ENCODE peak calls at places on chromosomes 16 and 17, in five cellular contexts. U, P, M, X and R are unnamed samples. For H3K36me3, the result is how much of the 10 kb centered on the place peaks cover.

GRCh38 chr16:54432481-54433229 is 146.1 kb upstream of the IRX3 start:
- DNase-seq in U (no peak), P (no peak), M (no peak), X (no peak), R (no peak)

GRCh38 chr17:50517504-50518264 is 9.4 kb downstream of the MYCBPAP start:
- DNase-seq in U (no peak), P (no peak), M (no peak), X (no peak), R (no peak)

GRCh38 chr17:30113213-30113612 is 3.4 kb upstream of the NSRP1 start:
- DNase-seq in U (peak), P (no peak), M (peak), X (no peak), R (no peak)

GRCh38 chr17:67675481-67675880 is 42.3 kb upstream of the NOL11 start:
- DNase-seq in U (no peak), P (no peak), M (no peak), X (no peak), R (no peak)

GRCh38 chr17:81456798-81457197 is 55.8 kb downstream of the ACTG1 start:
- DNase-seq in U (no peak), P (no peak), M (no peak), X (no peak), R (no peak)

GRCh38 chr17:43033947-43034622 is 9.1 kb downstream of the RND2 start:
- DNase-seq in U (no peak), P (no peak), M (no peak), X (no peak), R (no peak)

GRCh38 chr16:57284206-57284951 is at the start of gene PLLP:
- DNase-seq in U (peak), P (peak), M (no peak), X (no peak), R (no peak)

GRCh38 chr16:65336169-65336568 is 214.3 kb upstream of the CDH11 start:
- DNase-seq in U (peak), P (peak), M (no peak), X (no peak), R (no peak)

GRCh38 chr17:44926841-44927525 is 11.7 kb upstream of the GFAP start:
- DNase-seq in U (no peak), P (no peak), M (no peak), X (no peak), R (no peak)

GRCh38 chr17:82613283-82614094 is 34.8 kb downstream of the WDR45B start:
- DNase-seq in U (no peak), P (no peak), M (no peak), X (no peak), R (no peak)

GRCh38 chr17:30905742-30906100 is 317 bp downstream of the TEFM start:
- DNase-seq in U (no peak), P (no peak), M (no peak), X (no peak), R (no peak)

DNA sequence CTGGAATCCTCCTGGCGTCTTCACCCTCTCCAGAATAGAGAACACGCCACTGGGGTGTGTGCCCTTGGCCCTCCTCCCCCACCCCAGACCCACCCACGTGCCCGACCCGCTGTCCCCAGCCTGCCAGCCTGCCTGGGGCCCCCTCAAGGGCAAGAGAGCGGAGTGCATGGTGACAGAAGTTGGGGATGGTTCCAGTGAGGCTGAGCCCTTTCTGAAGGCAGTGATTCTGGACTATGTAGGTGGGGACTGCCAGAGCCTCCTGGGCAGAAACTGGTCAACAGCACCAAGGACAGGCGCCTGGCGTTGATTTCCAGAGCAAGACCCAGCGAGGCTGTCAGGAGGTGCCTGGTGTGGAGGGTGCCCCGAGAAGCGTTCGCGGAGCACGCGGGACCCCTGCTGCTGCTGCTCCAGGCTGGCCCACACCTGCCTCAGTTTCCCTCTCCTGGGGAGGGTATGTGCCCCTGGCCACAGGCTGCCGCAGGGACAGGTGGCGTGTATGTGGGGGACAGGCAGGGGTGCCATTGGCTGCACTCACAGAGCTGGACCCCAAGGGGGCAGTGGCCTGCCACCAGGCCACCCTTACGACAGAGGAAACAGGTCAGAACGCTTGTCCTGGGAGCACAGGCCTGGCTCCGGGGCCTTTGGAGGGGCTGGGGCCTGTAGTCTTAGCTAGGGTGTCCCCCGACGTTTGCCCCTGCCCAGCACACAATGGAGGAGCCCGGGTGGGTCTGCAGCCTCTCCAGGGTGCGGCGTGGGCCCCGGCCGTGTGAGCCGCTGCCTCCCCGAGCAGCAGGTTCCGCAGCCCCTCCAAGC is 1.2 kb downstream of the SSTR5 start:
- DNase-seq in U (no peak), P (no peak), M (no peak), X (no peak), R (no peak)
- TF ChIP-seq CTCF in U (no peak), P (no peak), M (no peak), X (no peak), R (no peak)

GRCh38 chr17:74987418-74987908 is at the start of gene CDR2L:
- DNase-seq in U (peak), P (peak), M (peak), X (peak), R (peak)
- H3K4me3 ChIP-seq in U (peak), P (peak), M (peak), X (peak), R (peak)

GRCh38 chr17:46792071-46792470 is 26.4 kb downstream of the WNT3 start:
- DNase-seq in U (no peak), P (no peak), M (no peak), X (no peak), R (no peak)
- H3K36me3 ChIP-seq in U (under half), P (under half), M (under half), X (under half), R (under half)

GRCh38 chr17:75034236-75034908 is 12.4 kb downstream of the ATP5PD start:
- DNase-seq in U (peak), P (peak), M (peak), X (peak), R (no peak)
- TF ChIP-seq CTCF in U (no peak), P (peak), M (no peak), X (no peak), R (peak)

DNA sequence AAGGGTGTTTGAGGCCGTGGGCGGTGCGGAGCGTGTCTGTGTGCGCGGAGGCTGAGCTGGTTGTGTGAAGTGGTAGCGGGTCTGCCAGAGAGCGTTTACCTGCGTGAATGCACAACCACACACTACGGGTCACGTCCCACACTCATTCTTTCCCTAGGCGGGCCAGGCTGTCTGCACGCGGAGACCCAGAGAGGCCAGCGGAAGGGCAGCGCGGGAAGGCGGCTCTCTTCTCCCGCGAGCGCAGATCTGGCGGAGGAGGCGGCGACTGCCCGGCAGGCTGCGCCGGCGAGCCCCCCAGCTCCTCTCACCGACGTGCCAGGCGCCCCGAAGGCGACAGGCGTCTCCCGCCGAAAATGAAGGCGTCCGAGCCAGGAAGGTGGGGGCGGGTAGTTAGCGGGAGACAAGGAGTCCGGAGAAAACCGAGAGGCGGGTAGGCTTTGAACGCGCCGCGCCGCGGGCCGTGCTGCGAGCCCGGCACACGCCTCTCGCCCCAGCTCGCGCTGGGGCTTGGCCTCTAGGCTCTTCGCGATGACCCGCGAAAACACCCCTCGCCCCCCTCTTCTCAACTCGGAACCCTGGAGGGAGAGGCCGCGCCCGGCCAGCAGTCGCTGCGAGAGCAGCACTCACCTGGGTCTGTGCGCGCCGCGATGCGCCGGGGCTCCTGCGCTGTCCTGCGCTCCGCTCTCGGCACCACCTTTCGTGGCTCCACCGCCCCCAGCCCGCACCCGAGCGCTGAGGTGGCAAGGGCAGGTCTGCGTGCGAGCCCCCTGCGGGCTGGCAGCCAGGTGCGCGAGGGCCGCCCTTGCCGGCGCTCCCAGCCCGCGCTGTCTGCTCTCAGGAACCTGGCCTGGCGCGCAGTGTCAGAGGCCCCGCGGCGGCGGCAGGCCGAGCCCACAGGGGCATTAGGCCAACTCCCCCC is 2.0 kb upstream of the FOXF1 start:
- DNase-seq in U (peak), P (peak), M (no peak), X (no peak), R (no peak)
- H3K4me3 ChIP-seq in U (no peak), P (peak), M (peak), X (peak), R (no peak)

GRCh38 chr17:61406871-61407210 is 7.2 kb downstream of the TBX2 start:
- DNase-seq in U (no peak), P (peak), M (no peak), X (no peak), R (no peak)
- H3K36me3 ChIP-seq in U (under half), P (half or more), M (under half), X (under half), R (under half)

GRCh38 chr16:10668322-10669045 is 26.2 kb downstream of the TEKT5 start:
- DNase-seq in U (no peak), P (peak), M (no peak), X (no peak), R (no peak)
- TF ChIP-seq CTCF in U (peak), P (peak), M (no peak), X (no peak), R (peak)

GRCh38 chr17:77456951-77457548 is 316.3 kb downstream of the SEC14L1 start:
- DNase-seq in U (no peak), P (no peak), M (no peak), X (no peak), R (no peak)

GRCh38 chr17:77455111-77455877 is 314.5 kb downstream of the SEC14L1 start:
- DNase-seq in U (peak), P (peak), M (no peak), X (no peak), R (no peak)

GRCh38 chr17:77454560-77455095 is 313.9 kb downstream of the SEC14L1 start:
- DNase-seq in U (peak), P (no peak), M (no peak), X (no peak), R (no peak)

GRCh38 chr17:77456271-77456950 is 315.6 kb downstream of the SEC14L1 start:
- DNase-seq in U (no peak), P (no peak), M (no peak), X (no peak), R (no peak)

DNA sequence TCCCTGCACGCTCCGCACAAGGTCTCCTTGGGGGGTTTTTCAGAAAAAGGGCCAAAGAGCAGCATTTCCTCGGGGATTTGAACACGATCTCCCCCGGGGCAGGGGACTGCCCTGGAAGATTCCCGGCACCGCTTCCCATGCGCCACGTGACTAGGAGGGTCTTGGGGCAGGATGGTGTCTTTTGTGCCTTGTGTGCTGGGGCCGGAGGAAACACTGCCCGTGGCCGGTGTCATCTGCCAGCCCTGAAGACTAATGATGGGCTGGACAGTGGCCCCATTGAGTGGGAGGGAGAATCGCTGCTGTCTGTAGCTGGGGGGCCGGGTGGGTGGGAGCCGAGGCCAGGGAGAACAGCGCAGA is 315.1 kb downstream of the SEC14L1 start:
- DNase-seq in U (no peak), P (no peak), M (no peak), X (no peak), R (no peak)
- H3K4me3 ChIP-seq in U (no peak), P (no peak), M (no peak), X (no peak), R (no peak)